ENCODE peak calls at places on chromosome 5, in nine cellular contexts. X, A, I, U, W, P, D, Y and T are unnamed samples.

GRCh38 chr5:145775411-145775810 is 59.7 kb downstream of the PRELID2 start:
- DNase-seq in X (no peak), A (no peak), D (no peak), Y (no peak), U (no peak), I (no peak), P (no peak), W (no peak), T (no peak)

GRCh38 chr5:1172670-1173404 is 28.6 kb upstream of the SLC6A19 start:
- DNase-seq in D (peak; percentile 9), X (no peak), U (no peak), A (no peak), W (no peak), P (no peak), Y (no peak), I (no peak), T (no peak)

GRCh38 chr5:57539281-57539701 is 56.7 kb upstream of the ACTBL2 start:
- DNase-seq in Y (no peak), X (peak; percentile 21), D (no peak), U (no peak), A (no peak), P (no peak), I (no peak), W (no peak), T (no peak)

GRCh38 chr5:146785065-146785464 is 93.5 kb downstream of the PPP2R2B start:
- DNase-seq in A (no peak), W (no peak), I (no peak), X (no peak), Y (no peak), D (no peak), U (no peak), P (no peak), T (no peak)

GRCh38 chr5:106639488-106639887 is 1031.2 kb downstream of the EFNA5 start:
- DNase-seq in Y (no peak), X (no peak), W (no peak), D (no peak), U (no peak), I (no peak), A (no peak), P (no peak), T (no peak)

GRCh38 chr5:61901997-61902396 is 404.0 kb upstream of the KIF2A start:
- DNase-seq in D (no peak), A (no peak), Y (no peak), P (no peak), X (no peak), U (no peak), I (no peak), W (no peak), T (no peak)

GRCh38 chr5:115227281-115227680 is 35.4 kb downstream of the PGGT1B start:
- DNase-seq in U (no peak), I (no peak), W (no peak), Y (no peak), D (no peak), X (no peak), A (no peak), P (no peak), T (no peak)

GRCh38 chr5:124952079-124952478 is 205.6 kb upstream of the ZNF608 start:
- DNase-seq in A (no peak), X (peak; percentile 41), P (no peak), Y (no peak), D (peak; percentile 33), U (no peak), W (no peak), I (no peak), T (peak; percentile 27)

GRCh38 chr5:139745121-139745799 is 50.3 kb upstream of the PSD2 start:
- DNase-seq in W (no peak), P (no peak), A (no peak), I (no peak), X (peak; percentile 65), D (peak; percentile 81), Y (peak; percentile 41), U (peak; percentile 65), T (peak; percentile 99)

GRCh38 chr5:173665326-173665725 is 48.9 kb upstream of the BOD1 start:
- DNase-seq in Y (no peak), W (no peak), D (no peak), P (no peak), U (no peak), X (no peak), I (no peak), A (no peak), T (no peak)

GRCh38 chr5:97192580-97193421 is 9.8 kb upstream of the RIOK2 start:
- DNase-seq in U (peak; percentile 81), P (no peak), W (no peak), Y (no peak), I (no peak), D (no peak), A (peak; percentile 1), X (no peak), T (no peak)

GRCh38 chr5:139877129-139877597 is 81.6 kb downstream of the PSD2 start:
- DNase-seq in I (no peak), D (no peak), P (no peak), Y (no peak), X (no peak), U (no peak), A (no peak), W (no peak), T (no peak)

GRCh38 chr5:134968055-134968454 is 348 bp downstream of the CATSPER3 start:
- DNase-seq in Y (no peak), I (no peak), D (no peak), U (no peak), A (no peak), P (no peak), W (no peak), X (no peak), T (no peak)

GRCh38 chr5:37916525-37916924 is 76.7 kb upstream of the GDNF start:
- DNase-seq in A (no peak), P (no peak), W (no peak), D (no peak), Y (no peak), I (no peak), U (no peak), X (no peak), T (no peak)

GRCh38 chr5:114249838-114250237 is 112.0 kb upstream of the KCNN2 start:
- DNase-seq in I (no peak), A (peak; percentile 7), X (peak; percentile 79), Y (no peak), W (no peak), U (no peak), D (no peak), P (no peak), T (no peak)

GRCh38 chr5:140319833-140320232 is 16.9 kb upstream of the PFDN1 start:
- DNase-seq in U (no peak), W (no peak), Y (no peak), A (no peak), X (no peak), P (no peak), I (no peak), D (no peak), T (no peak)

GRCh38 chr5:53819482-53819881 is 259.0 kb downstream of the NDUFS4 start:
- DNase-seq in P (no peak), D (no peak), A (no peak), U (no peak), W (no peak), I (no peak), X (no peak), Y (no peak), T (no peak)

GRCh38 chr5:125559296-125559695 is 812.9 kb upstream of the ZNF608 start:
- DNase-seq in X (peak; percentile 98), A (peak; percentile 63), U (no peak), Y (no peak), I (no peak), P (no peak), W (no peak), D (peak; percentile 31), T (peak; percentile 64)

GRCh38 chr5:73443725-73444498 is 4.7 kb downstream of the FOXD1 start:
- DNase-seq in U (peak; percentile 74), X (peak; percentile 27), D (no peak), P (no peak), A (peak; percentile 94), I (no peak), Y (no peak), W (no peak), T (no peak)

GRCh38 chr5:483434-484184 is 40.6 kb downstream of the EXOC3 start:
- DNase-seq in Y (no peak), I (no peak), W (no peak), U (no peak), D (no peak), A (no peak), P (no peak), X (no peak), T (no peak)

GRCh38 chr5:33257807-33258491 is 182.8 kb upstream of the TARS1 start:
- DNase-seq in P (no peak), I (no peak), A (no peak), D (no peak), Y (no peak), W (no peak), U (no peak), X (peak; percentile 82), T (peak; percentile 2)

GRCh38 chr5:173420108-173420507 is 91.9 kb upstream of the STC2 start:
- DNase-seq in D (no peak), P (no peak), X (no peak), U (no peak), W (no peak), Y (no peak), I (no peak), A (no peak), T (peak; percentile 83)

GRCh38 chr5:150599917-150600511 is 40.4 kb upstream of the SYNPO start:
- DNase-seq in I (no peak), W (no peak), U (peak; percentile 86), X (peak; percentile 61), A (no peak), Y (no peak), D (peak; percentile 92), P (peak; percentile 7), T (peak; percentile 87)

GRCh38 chr5:82513739-82514138 is 235.6 kb upstream of the RPS23 start:
- DNase-seq in P (peak; percentile 29), U (no peak), W (no peak), I (peak; percentile 12), X (no peak), D (no peak), A (peak; percentile 81), Y (no peak), T (no peak)

GRCh38 chr5:82804151-82804690 is 273.0 kb downstream of the TMEM167A start:
- DNase-seq in X (no peak), I (no peak), D (no peak), W (no peak), P (no peak), A (no peak), Y (no peak), U (no peak), T (no peak)

GRCh38 chr5:131228646-131229045 is 35.2 kb upstream of the CDC42SE2 start:
- DNase-seq in D (no peak), Y (no peak), I (no peak), A (no peak), P (no peak), W (no peak), X (peak; percentile 41), U (no peak), T (no peak)

GRCh38 chr5:38695021-38695961 is 138.8 kb upstream of the LIFR start:
- DNase-seq in Y (no peak), X (peak; percentile 41), P (no peak), I (peak; percentile 81), U (no peak), D (no peak), W (no peak), A (peak; percentile 90), T (no peak)

GRCh38 chr5:89703799-89704198 is 705.8 kb downstream of the CETN3 start:
- DNase-seq in A (peak; percentile 83), Y (no peak), X (no peak), D (no peak), I (peak; percentile 87), U (no peak), P (no peak), W (no peak), T (no peak)

GRCh38 chr5:170628028-170628427 is 124.2 kb downstream of the KCNIP1 start:
- DNase-seq in I (no peak), A (no peak), U (no peak), W (no peak), X (no peak), Y (no peak), P (no peak), D (no peak), T (no peak)

GRCh38 chr5:7320641-7321170 is 75.2 kb upstream of the ADCY2 start:
- DNase-seq in Y (no peak), A (no peak), X (no peak), P (no peak), U (no peak), D (no peak), I (no peak), W (no peak), T (no peak)

GRCh38 chr5:33788922-33789321 is 102.9 kb downstream of the ADAMTS12 start:
- DNase-seq in P (no peak), D (no peak), W (no peak), I (no peak), U (no peak), A (no peak), Y (no peak), X (peak; percentile 97), T (peak; percentile 56)